ENCODE peak calls at places on chromosome 16, in five cellular contexts. Z is A549, X is H1, T is sigmoid colon, A is transverse colon. C is an unnamed sample.

GRCh38 chr16:9124444-9124843 is 33.0 kb downstream of the HAPSTR1 start:
- DNase-seq in Z (no peak), X (peak), T (peak), A (no peak), C (no peak)

GRCh38 chr16:55494994-55495421 is 13.9 kb upstream of the LPCAT2 start:
- DNase-seq in Z (no peak), X (no peak), T (peak), A (peak), C (peak)

GRCh38 chr16:29898786-29899515 is 399 bp downstream of the SEZ6L2 start:
- DNase-seq in Z (peak), X (peak), T (no peak), A (peak), C (peak)

GRCh38 chr16:50502616-50503000 is 45.6 kb upstream of the NKD1 start:
- DNase-seq in Z (no peak), X (no peak), T (no peak), A (no peak), C (no peak)

GRCh38 chr16:55478827-55479559 is at the start of gene MMP2:
- DNase-seq in Z (no peak), X (peak), T (peak), A (peak), C (peak)

GRCh38 chr16:56776562-56776961 is 46.6 kb downstream of the NUP93 start:
- DNase-seq in Z (no peak), X (no peak), T (peak), A (peak), C (peak)

GRCh38 chr16:22681881-22682291 is 132.1 kb upstream of the HS3ST2 start:
- DNase-seq in Z (no peak), X (no peak), T (peak), A (no peak), C (no peak)

GRCh38 chr16:85602831-85603755 is 10.0 kb upstream of the GSE1 start:
- DNase-seq in Z (no peak), X (no peak), T (no peak), A (no peak), C (peak)

GRCh38 chr16:67248401-67249177 is at the start of gene SLC9A5:
- DNase-seq in Z (no peak), X (peak), T (peak), A (no peak), C (no peak)

GRCh38 chr16:9650284-9650683 is 531.9 kb downstream of the GRIN2A start:
- DNase-seq in Z (no peak), X (peak), T (no peak), A (no peak), C (no peak)

GRCh38 chr16:1528921-1529537 is 4.4 kb upstream of the TMEM204 start:
- DNase-seq in Z (no peak), X (no peak), T (no peak), A (no peak), C (no peak)

GRCh38 chr16:53561101-53561888 is 58.3 kb upstream of the AKTIP start:
- DNase-seq in Z (no peak), X (no peak), T (no peak), A (no peak), C (no peak)

GRCh38 chr16:29816694-29817441 is 916 bp downstream of the PAGR1 start:
- DNase-seq in Z (peak), X (peak), T (peak), A (peak), C (peak)

GRCh38 chr16:27722892-27723450 is 173.0 kb downstream of the KATNIP start:
- DNase-seq in Z (no peak), X (no peak), T (no peak), A (no peak), C (no peak)

GRCh38 chr16:8936421-8936820 is 27.3 kb downstream of the USP7 start:
- DNase-seq in Z (peak), X (no peak), T (no peak), A (peak), C (peak)

GRCh38 chr16:54345231-54345630 is 58.6 kb upstream of the IRX3 start:
- DNase-seq in Z (no peak), X (no peak), T (peak), A (no peak), C (no peak)

GRCh38 chr16:51757921-51758479 is 606.9 kb upstream of the SALL1 start:
- DNase-seq in Z (no peak), X (no peak), T (no peak), A (no peak), C (no peak)

GRCh38 chr16:51757124-51757470 is 606.0 kb upstream of the SALL1 start:
- DNase-seq in Z (no peak), X (no peak), T (no peak), A (no peak), C (no peak)

GRCh38 chr16:51759329-51759728 is 608.3 kb upstream of the SALL1 start:
- DNase-seq in Z (no peak), X (no peak), T (no peak), A (no peak), C (no peak)

GRCh38 chr16:51762081-51762995 is 611.3 kb upstream of the SALL1 start:
- DNase-seq in Z (peak), X (peak), T (peak), A (peak), C (peak)

DNA sequence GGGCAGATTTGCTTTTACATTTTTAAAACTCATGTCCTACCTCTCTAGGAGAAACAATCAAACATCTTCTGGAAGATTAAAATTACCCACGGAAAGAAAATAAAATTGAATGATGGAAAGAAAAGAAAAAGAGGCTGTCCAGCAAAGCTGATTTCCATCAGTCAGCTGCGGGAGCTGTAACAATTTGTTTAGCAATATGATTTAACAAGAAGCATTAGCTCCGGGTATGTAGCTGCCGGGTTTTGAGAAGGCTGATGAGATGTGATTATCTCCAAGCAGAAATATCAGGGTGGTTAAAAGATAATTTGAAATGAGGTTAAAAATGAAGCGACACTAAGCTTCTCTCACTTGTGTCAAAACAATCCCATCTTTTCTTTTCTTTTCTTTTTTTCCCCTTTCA is 608.9 kb upstream of the SALL1 start:
- DNase-seq in Z (no peak), X (no peak), T (no peak), A (no peak), C (no peak)
- TF ChIP-seq CTCF in Z (no peak), X (no peak), T (no peak), A (no peak), C (no peak)

DNA sequence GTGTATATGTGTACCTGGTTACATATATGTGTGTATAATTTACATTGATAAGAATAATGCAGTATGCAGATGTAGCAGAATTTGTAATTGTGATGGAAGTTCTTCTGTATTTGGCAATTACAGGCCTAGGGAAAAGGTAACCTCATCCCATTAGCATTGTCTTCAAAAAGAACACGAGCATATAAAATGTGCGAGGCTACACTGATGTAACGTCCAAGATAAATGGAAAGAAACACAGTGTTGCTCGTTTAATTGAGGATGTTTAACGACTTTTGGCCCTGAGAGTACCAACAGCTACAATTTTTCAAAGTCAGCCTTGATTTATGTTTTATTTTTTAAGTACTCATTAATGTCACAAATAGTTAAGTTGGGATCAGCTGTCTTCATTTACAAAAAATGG is 703.5 kb upstream of the RBFOX1 start:
- DNase-seq in Z (no peak), X (no peak), T (no peak), A (no peak), C (no peak)
- TF ChIP-seq EP300 in Z (no peak), X (no peak), T (no peak), A (no peak), C (no peak)

GRCh38 chr16:10992797-10993196 is 48.4 kb downstream of the CLEC16A start:
- DNase-seq in Z (peak), X (no peak), T (no peak), A (peak), C (peak)
- TF ChIP-seq POLR2A in Z (no peak), X (no peak), T (no peak), A (no peak), C (no peak)

DNA sequence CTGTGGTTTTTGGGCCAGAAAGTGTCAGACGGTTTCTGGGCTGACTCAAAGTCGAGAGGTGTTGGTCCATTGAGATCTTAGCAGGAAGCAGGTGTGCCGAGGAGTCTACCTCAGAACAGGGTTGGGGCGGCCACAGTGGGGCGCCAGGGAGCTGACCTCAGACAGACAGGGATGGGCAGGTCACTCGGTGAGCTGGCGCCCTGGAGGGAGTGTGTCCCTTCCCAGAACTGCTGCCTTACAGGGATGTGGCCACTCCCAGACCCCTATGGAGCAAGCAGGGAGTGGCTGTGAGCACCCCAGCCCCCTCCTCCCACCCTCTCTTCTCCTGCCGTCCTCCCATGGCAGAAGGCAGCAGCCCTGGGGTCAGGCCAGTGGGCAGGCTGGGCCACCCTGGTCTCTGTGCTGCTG is 14.0 kb upstream of the DPEP1 start:
- DNase-seq in Z (peak), X (peak), T (no peak), A (peak), C (no peak)
- TF ChIP-seq CTCF in Z (peak), X (peak), T (no peak), A (peak), C (no peak)

DNA sequence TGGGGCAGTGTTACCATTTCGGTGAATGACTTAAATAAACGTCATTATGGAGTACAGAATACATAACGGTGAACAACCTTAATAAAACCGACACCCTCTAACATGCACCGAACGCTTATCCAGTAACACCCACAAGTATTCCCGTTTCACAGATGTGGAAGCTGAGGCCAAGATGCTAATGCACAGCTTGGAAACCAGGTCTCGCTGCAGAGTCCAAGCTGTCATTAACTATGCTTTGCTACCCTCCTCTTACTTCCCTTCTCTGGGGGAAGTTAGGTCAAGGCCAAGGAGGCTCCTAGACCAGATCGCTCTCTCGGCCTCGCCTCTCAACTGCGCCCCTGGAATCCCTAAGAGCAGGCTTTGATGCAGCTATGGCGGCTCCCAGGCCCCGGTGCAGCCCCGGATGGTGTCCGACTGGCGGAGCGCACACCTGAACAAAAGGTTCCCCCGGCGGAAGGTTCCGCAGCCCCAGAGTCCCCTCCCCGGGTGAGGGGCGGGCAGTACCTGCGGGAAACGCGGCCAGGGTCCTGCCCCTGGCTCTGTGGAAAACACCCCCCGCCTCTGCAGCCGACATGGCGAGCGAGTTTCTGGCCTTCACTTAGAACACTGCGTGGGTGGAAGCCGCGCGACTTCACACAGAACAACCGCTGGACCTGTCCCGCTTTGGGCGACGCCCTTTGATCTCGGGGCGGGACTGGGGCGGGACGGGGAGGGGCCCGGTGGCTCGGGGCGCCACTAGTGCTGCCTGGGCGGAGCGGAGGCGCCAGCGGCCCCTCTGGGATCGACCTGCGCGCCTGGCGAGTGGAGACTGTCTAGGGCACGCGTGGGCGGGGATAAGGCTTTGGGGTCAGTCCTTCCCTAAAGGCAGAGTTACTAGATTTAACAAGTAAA is at the start of gene CPPED1:
- DNase-seq in Z (peak), X (peak), T (peak), A (peak), C (peak)
- TF ChIP-seq EP300 in Z (no peak), X (peak), T (peak), A (no peak), C (no peak)

GRCh38 chr16:2767140-2767731 is 9.8 kb downstream of the ELOB start:
- DNase-seq in Z (no peak), X (no peak), T (no peak), A (no peak), C (no peak)
- TF ChIP-seq POLR2A in Z (no peak), X (no peak), T (no peak), A (no peak), C (no peak)

C was measured in stomach.